ENCODE peak calls at places on chromosomes 5 and 9, in five cellular contexts. H is NAMALWA, J is mesendoderm, U is amygdala, D is iris pigment epithelial cell. Y is an unnamed sample.

GRCh38 chr5:170757182-170757601 is 26.3 kb upstream of the GABRP start:
- DNase-seq in D (peak), J (peak), H (no peak), U (no peak), Y (no peak)

GRCh38 chr9:130287736-130288135 is 22.2 kb downstream of the HMCN2 start:
- DNase-seq in U (no peak), D (no peak), J (no peak), H (no peak), Y (no peak)

GRCh38 chr9:110180713-110181434 is 27.1 kb downstream of the C9orf152 start:
- DNase-seq in H (no peak), J (no peak), D (peak), U (no peak), Y (no peak)

GRCh38 chr9:10443805-10444204 is 169.0 kb downstream of the PTPRD start:
- DNase-seq in H (no peak), U (no peak), D (no peak), J (no peak), Y (no peak)

GRCh38 chr5:96440185-96440538 is 7.1 kb upstream of the PCSK1 start:
- DNase-seq in J (no peak), U (no peak), H (no peak), D (no peak), Y (no peak)

GRCh38 chr9:37036237-37037136 is 2.4 kb upstream of the PAX5 start:
- DNase-seq in J (peak), D (peak), U (no peak), H (peak), Y (peak)

GRCh38 chr9:117160254-117160653 is 254.6 kb downstream of the ASTN2 start:
- DNase-seq in D (peak), H (no peak), U (no peak), J (peak), Y (no peak)

GRCh38 chr5:107289030-107289714 is 381.6 kb downstream of the EFNA5 start:
- DNase-seq in D (no peak), J (no peak), H (no peak), U (no peak), Y (no peak)

GRCh38 chr5:131671994-131672655 is 37.1 kb upstream of the RAPGEF6 start:
- DNase-seq in U (peak), D (peak), J (peak), H (no peak), Y (no peak)

GRCh38 chr9:81132318-81132717 is 557.0 kb downstream of the TLE1 start:
- DNase-seq in J (no peak), H (no peak), U (no peak), D (peak), Y (no peak)